ENCODE peak calls at places on chromosomes 12 and 14, in six cellular contexts. I, V, M, B, A and Y are unnamed samples.

GRCh38 chr14:35347323-35348043 is 55.3 kb downstream of the PSMA6 start:
- DNase-seq in V (no peak), B (no peak), A (peak; percentile 28), I (peak; percentile 76), M (no peak), Y (no peak)

GRCh38 chr12:29796823-29797263 is 13.1 kb upstream of the TMTC1 start:
- DNase-seq in I (no peak), A (peak; percentile 37), M (peak; percentile 97), B (peak; percentile 92), V (peak; percentile 94), Y (peak; percentile 94)

GRCh38 chr12:46432325-46432724 is 59.8 kb upstream of the SLC38A2 start:
- DNase-seq in I (no peak), B (no peak), A (no peak), V (no peak), M (no peak), Y (no peak)

GRCh38 chr12:7212678-7213077 is 23.2 kb downstream of the PEX5 start:
- DNase-seq in M (no peak), V (no peak), I (no peak), B (no peak), A (no peak), Y (no peak)

GRCh38 chr12:108307006-108307405 is 32.1 kb downstream of the CMKLR1 start:
- DNase-seq in A (no peak), V (peak; percentile 32), I (peak; percentile 79), M (peak; percentile 35), B (peak; percentile 59), Y (peak; percentile 67)

GRCh38 chr12:101407438-101408345 is at the start of gene ARL1:
- DNase-seq in B (peak; percentile 94), V (peak; percentile 92), I (peak; percentile 95), A (peak; percentile 81), M (peak; percentile 89), Y (peak; percentile 88)

GRCh38 chr12:43444940-43445564 is 107.0 kb downstream of the ADAMTS20 start:
- DNase-seq in A (no peak), B (peak; percentile 62), V (peak; percentile 78), M (peak; percentile 59), I (peak; percentile 82), Y (peak; percentile 70)

GRCh38 chr12:96425973-96426372 is 25.7 kb upstream of the CDK17 start:
- DNase-seq in M (peak; percentile 83), A (no peak), I (peak; percentile 50), B (peak; percentile 54), V (peak; percentile 79), Y (peak; percentile 92)

GRCh38 chr12:75505706-75506312 is 5.6 kb downstream of the KRR1 start:
- DNase-seq in M (peak; percentile 67), I (peak; percentile 59), A (no peak), B (peak; percentile 61), V (peak; percentile 68), Y (peak; percentile 57)

GRCh38 chr14:103186894-103187586 is 63.8 kb downstream of the TNFAIP2 start:
- DNase-seq in A (no peak), V (no peak), M (no peak), B (no peak), I (no peak), Y (no peak)

GRCh38 chr14:77752799-77753516 is 8.0 kb downstream of the SNW1 start:
- DNase-seq in M (peak; percentile 28), V (peak; percentile 50), I (no peak), A (no peak), B (no peak), Y (no peak)

GRCh38 chr12:49824416-49824815 is 3.8 kb downstream of the NCKAP5L start:
- DNase-seq in M (no peak), I (no peak), B (no peak), V (no peak), A (no peak), Y (no peak)

GRCh38 chr14:60968099-60968498 is 12.8 kb downstream of the TRMT5 start:
- DNase-seq in M (no peak), I (no peak), V (no peak), B (no peak), A (no peak), Y (no peak)

GRCh38 chr12:4985820-4986219 is 57.9 kb upstream of the KCNA5 start:
- DNase-seq in I (peak; percentile 6), B (no peak), V (no peak), M (no peak), A (no peak), Y (no peak)

DNA sequence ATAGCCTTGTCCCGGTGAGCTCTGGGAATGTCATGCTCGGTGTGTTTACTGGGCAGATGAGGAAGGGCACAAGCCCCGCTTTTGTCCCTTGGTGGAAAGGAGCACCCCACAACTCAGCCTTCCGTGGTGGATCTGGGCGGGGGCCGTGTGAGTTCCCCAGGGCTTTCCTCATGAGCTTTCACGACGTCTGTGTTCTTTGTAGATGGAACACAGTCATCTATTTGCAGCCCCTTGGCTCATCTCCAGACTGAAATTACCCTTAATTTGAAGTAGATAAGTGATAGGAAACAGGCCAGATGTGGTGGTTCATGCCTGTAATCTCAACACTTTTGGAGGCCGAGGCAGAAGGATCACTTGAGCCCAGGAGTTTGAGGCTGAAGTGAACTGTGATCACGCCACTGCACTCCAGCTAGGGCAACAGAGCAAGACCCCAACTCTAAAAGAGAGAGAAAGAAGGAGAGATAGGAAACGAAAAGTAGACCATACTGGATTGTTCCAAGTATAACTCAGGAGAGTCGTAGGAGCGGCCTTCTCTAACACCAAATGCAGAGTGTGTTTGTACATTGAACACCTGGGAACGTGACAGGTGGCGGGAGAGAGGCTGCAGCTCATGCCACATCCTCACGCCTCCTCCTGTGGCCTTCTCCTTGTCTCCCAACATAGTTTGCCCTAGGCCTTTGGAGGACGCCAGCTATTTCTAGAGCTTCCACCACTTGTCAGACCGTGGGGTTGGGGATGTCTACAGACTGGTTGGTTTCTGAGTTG is 8.8 kb downstream of the P2RX4 start:
- DNase-seq in I (no peak), B (no peak), A (no peak), M (no peak), V (no peak), Y (no peak)
- TF ChIP-seq CTCF in I (no peak), B (no peak), A (no peak), M (no peak), V (no peak), Y (no peak)

GRCh38 chr14:78764645-78765044 is 594.5 kb downstream of the NRXN3 start:
- DNase-seq in I (no peak), V (no peak), B (no peak), A (no peak), M (no peak), Y (no peak)

GRCh38 chr14:78764240-78764639 is 594.1 kb downstream of the NRXN3 start:
- DNase-seq in I (no peak), M (peak; percentile 1), A (no peak), B (peak; percentile 64), V (peak; percentile 22), Y (peak; percentile 69)

GRCh38 chr14:78763746-78764145 is 593.6 kb downstream of the NRXN3 start:
- DNase-seq in V (no peak), I (no peak), M (no peak), B (peak; percentile 1), A (no peak), Y (no peak)

GRCh38 chr14:78758333-78758732 is 588.2 kb downstream of the NRXN3 start:
- DNase-seq in M (peak; percentile 17), A (no peak), B (peak; percentile 38), V (peak; percentile 17), I (peak; percentile 42), Y (peak; percentile 54)

DNA sequence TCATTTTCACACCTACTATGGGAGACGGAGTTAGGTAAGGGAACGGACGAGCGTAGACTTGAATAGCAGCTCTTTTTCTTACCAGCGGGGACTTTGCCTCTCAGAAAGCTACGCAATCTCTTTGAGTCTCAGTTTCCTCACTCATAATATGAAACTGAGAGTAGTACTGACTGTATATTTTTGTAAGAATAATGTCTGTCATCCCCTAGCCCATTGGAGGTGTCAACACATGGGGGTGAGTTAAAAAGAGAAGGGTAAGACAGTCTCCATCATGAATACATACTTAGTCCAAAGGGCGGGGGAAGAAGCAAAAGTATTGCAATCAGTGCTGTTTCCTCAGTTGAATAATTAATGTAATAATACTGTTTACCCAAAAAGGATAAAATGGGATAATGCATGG is 592.2 kb downstream of the NRXN3 start:
- DNase-seq in I (no peak), M (no peak), B (no peak), V (no peak), A (no peak), Y (no peak)
- H3K4me3 ChIP-seq in I (no peak overlapping the region), M (no peak overlapping the region), B (no peak overlapping the region), V (no peak overlapping the region), A (no peak overlapping the region), Y (no peak overlapping the region)

DNA sequence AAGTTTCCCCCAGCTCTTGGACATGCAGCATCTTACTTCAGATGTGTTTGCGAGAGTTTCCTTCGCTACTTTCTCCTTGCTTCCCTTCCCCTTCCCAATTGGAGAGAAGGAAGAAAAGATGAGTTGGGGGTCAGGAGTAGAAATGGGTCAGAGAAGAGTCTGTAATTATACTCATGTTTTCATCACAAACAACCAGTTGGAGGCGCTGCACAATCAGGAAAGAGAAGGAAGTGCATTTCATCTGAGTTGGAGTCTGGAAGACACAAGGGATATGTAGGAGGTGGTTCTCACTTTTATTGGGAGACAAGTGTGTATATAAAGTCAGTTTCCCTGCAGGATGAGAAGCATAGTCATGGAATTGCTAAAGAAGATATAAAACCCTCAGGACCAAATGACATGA is 31.3 kb upstream of the VSX2 start:
- DNase-seq in B (no peak), A (no peak), I (peak; percentile 15), V (peak; percentile 3), M (no peak), Y (peak; percentile 5)
- TF ChIP-seq CTCF in B (peak; percentile 3), A (no peak), I (peak; percentile 25), V (peak; percentile 22), M (peak; percentile 7), Y (peak; percentile 16)

DNA sequence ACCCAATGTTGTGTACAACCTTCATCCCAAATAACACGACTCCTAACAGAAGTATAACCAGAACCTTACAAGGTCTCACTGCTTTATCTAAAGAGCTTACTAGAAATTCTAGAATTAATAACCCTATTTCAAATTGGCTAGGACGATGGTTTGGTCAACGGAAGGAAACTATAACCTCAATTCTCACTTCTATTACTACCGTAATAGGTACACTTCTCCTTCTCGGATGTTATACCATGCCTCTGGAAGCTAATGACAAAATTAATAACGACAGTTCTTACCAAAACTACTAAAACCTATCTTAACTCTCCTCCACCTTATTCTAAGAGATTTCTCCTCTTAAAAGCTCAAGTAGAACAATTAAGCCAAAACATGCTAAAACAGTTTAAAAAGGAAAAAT is 23.6 kb upstream of the UBC start:
- DNase-seq in B (no peak), A (no peak), I (no peak), V (no peak), M (no peak), Y (no peak)
- H3K4me3 ChIP-seq in B (no peak overlapping the region), A (peak overlapping the region; percentile 53), I (peak overlapping the region; percentile 59), V (no peak overlapping the region), M (no peak overlapping the region), Y (no peak overlapping the region)

DNA sequence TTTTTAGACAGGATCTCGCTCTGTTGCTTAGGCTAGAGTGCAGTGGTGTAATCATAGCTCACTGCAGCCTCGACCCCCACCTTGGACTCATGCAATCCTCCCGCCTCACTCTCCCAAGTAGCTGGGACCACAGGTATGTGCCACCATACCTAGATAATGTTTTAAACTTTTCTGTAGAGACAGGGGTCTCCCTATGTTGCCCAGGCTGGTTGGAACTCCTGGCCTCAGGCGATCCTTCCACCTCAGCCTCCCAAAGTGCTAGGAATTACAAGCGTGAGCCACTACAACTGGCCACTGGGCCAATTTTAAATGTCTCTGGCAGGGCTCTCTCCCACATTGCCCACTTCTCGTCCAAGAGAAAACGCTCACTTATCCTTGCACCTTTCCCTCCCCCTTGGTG is 66.5 kb upstream of the DACT1 start:
- DNase-seq in B (no peak), A (no peak), V (no peak), I (no peak), M (no peak), Y (no peak)
- TF ChIP-seq CTCF in B (no peak), A (no peak), V (no peak), I (no peak), M (no peak), Y (no peak)

GRCh38 chr14:54309615-54310014 is 87.2 kb upstream of the CDKN3 start:
- DNase-seq in A (no peak), V (peak; percentile 54), B (no peak), I (no peak), M (no peak), Y (no peak)
- H3K4me3 ChIP-seq in A (no peak overlapping the region), V (no peak overlapping the region), B (no peak overlapping the region), I (no peak overlapping the region), M (no peak overlapping the region), Y (no peak overlapping the region)